ENCODE peak calls at places on chromosomes 7 and 10, in six cellular contexts. A, J, H, F, E and Z are unnamed samples.
A peak's percentile ranks its signal among the peaks of the same experiment; 100 is the strongest.

GRCh38 chr10:126421745-126422144 is 33.5 kb upstream of the ADAM12 start:
- DNase-seq in F (no peak), H (no peak), E (peak; percentile 81), J (peak; percentile 86), A (peak; percentile 8), Z (peak; percentile 95)

GRCh38 chr7:127798023-127798422 is 146.0 kb downstream of the SND1 start:
- DNase-seq in J (no peak), E (no peak), F (peak; percentile 41), H (no peak), A (no peak), Z (no peak)

GRCh38 chr7:159019111-159019510 is 125.6 kb downstream of the VIPR2 start:
- DNase-seq in H (no peak), E (no peak), A (no peak), J (no peak), F (no peak), Z (no peak)

GRCh38 chr7:27943261-27943660 is 203.3 kb downstream of the TAX1BP1 start:
- DNase-seq in A (no peak), H (no peak), F (no peak), E (no peak), J (no peak), Z (no peak)

GRCh38 chr10:31000071-31000787 is 31.4 kb downstream of the ZNF438 start:
- DNase-seq in F (no peak), E (peak; percentile 78), H (no peak), J (no peak), A (peak; percentile 41), Z (no peak)

GRCh38 chr10:96082153-96082552 is 38.8 kb downstream of the CCNJ start:
- DNase-seq in J (no peak), E (no peak), F (no peak), H (no peak), A (no peak), Z (no peak)

GRCh38 chr7:83271212-83272099 is 108.8 kb upstream of the PCLO start:
- DNase-seq in F (no peak), J (no peak), A (peak; percentile 42), E (no peak), H (peak; percentile 36), Z (no peak)

GRCh38 chr10:130458509-130458908 is 322.3 kb downstream of the GLRX3 start:
- DNase-seq in E (no peak), H (no peak), F (no peak), A (no peak), J (no peak), Z (no peak)

GRCh38 chr10:6059506-6059905 is 2.7 kb downstream of the IL2RA start:
- DNase-seq in F (no peak), H (no peak), E (no peak), A (no peak), J (no peak), Z (no peak)

GRCh38 chr7:94182066-94182465 is 177.9 kb upstream of the BET1 start:
- DNase-seq in A (peak; percentile 20), F (no peak), J (no peak), E (peak; percentile 72), H (no peak), Z (peak; percentile 43)

GRCh38 chr10:125479059-125479458 is 203.9 kb downstream of the TEX36 start:
- DNase-seq in A (no peak), F (no peak), E (peak; percentile 6), J (no peak), H (no peak), Z (no peak)

GRCh38 chr10:17423641-17424186 is 30.7 kb downstream of the ST8SIA6 start:
- DNase-seq in A (no peak), J (no peak), E (no peak), H (no peak), F (no peak), Z (no peak)

GRCh38 chr7:57404967-57405421 is 45.0 kb upstream of the ZNF716 start:
- DNase-seq in H (no peak), A (peak; percentile 2), J (no peak), F (no peak), E (no peak), Z (no peak)

GRCh38 chr10:103793920-103794883 is 61.2 kb downstream of the SH3PXD2A start:
- DNase-seq in E (no peak), J (no peak), F (peak; percentile 85), A (peak; percentile 88), H (no peak), Z (no peak)

GRCh38 chr10:29329420-29329819 is 40.5 kb downstream of the LYZL1 start:
- DNase-seq in J (no peak), A (no peak), E (no peak), F (no peak), H (no peak), Z (no peak)

GRCh38 chr10:29791773-29792172 is 157.0 kb upstream of the SVIL start:
- DNase-seq in J (no peak), A (no peak), H (no peak), E (no peak), F (no peak), Z (no peak)

GRCh38 chr10:75143353-75143752 is 31.9 kb downstream of the SAMD8 start:
- DNase-seq in J (no peak), F (no peak), E (no peak), H (no peak), A (no peak), Z (no peak)

GRCh38 chr7:1550846-1551155 is 5.2 kb downstream of the TMEM184A start:
- DNase-seq in F (no peak), H (no peak), J (no peak), E (no peak), A (no peak), Z (no peak)

GRCh38 chr10:69644658-69645295 is 14.7 kb downstream of the FAM241B start:
- DNase-seq in F (peak; percentile 46), E (no peak), H (peak; percentile 77), A (peak; percentile 83), J (no peak), Z (peak; percentile 11)

GRCh38 chr10:5507649-5508131 is 8.3 kb upstream of the CALML5 start:
- DNase-seq in H (no peak), F (no peak), J (no peak), A (no peak), E (no peak), Z (no peak)

GRCh38 chr10:753530-753929 is 64.1 kb upstream of the DIP2C start:
- DNase-seq in J (no peak), A (no peak), H (no peak), E (no peak), F (no peak), Z (no peak)

GRCh38 chr10:14613570-14613918 is 161.2 kb downstream of the FAM107B start:
- DNase-seq in A (no peak), J (no peak), E (no peak), H (no peak), F (no peak), Z (no peak)

GRCh38 chr10:132677096-132677904 is 108.6 kb downstream of the NKX6-2 start:
- DNase-seq in H (peak; percentile 5), E (no peak), F (no peak), J (no peak), A (no peak), Z (no peak)

GRCh38 chr10:118926441-118926840 is 103.1 kb upstream of the NANOS1 start:
- DNase-seq in A (no peak), E (no peak), J (no peak), F (no peak), H (no peak), Z (no peak)

GRCh38 chr7:47580811-47581331 is 1.0 kb downstream of the TNS3 start:
- DNase-seq in F (no peak), J (no peak), A (no peak), H (no peak), E (no peak), Z (no peak)

GRCh38 chr10:132879408-132880147 is 62.8 kb downstream of the CFAP46 start:
- DNase-seq in H (peak; percentile 59), F (no peak), E (no peak), A (no peak), J (no peak), Z (no peak)

GRCh38 chr7:87059525-87060287 is at the start of gene ELAPOR2:
- DNase-seq in F (peak; percentile 79), A (peak; percentile 91), H (peak; percentile 88), J (no peak), E (no peak), Z (no peak)

GRCh38 chr7:82697897-82698296 is 254.3 kb upstream of the CACNA2D1 start:
- DNase-seq in F (no peak), H (no peak), E (no peak), J (peak; percentile 52), A (no peak), Z (no peak)

GRCh38 chr10:82288461-82288881 is 413.5 kb downstream of the NRG3 start:
- DNase-seq in J (peak; percentile 4), H (no peak), E (peak; percentile 94), A (no peak), F (no peak), Z (no peak)

GRCh38 chr7:30286749-30287148 is 2.4 kb downstream of the ZNRF2 start:
- DNase-seq in F (no peak), H (no peak), E (no peak), J (no peak), A (no peak), Z (no peak)

GRCh38 chr10:93028881-93029280 is 31.7 kb upstream of the CYP26C1 start:
- DNase-seq in J (no peak), E (no peak), H (no peak), A (no peak), F (no peak), Z (peak; percentile 4)

GRCh38 chr7:101518348-101518747 is 110.7 kb downstream of the MYL10 start:
- DNase-seq in H (no peak), F (no peak), E (no peak), J (peak; percentile 32), A (no peak), Z (peak; percentile 58)

GRCh38 chr7:22662031-22662430 is 65.0 kb upstream of the IL6 start:
- DNase-seq in H (no peak), E (peak; percentile 49), J (no peak), F (no peak), A (no peak), Z (no peak)

GRCh38 chr7:31782411-31782991 is 95.5 kb downstream of the PPP1R17 start:
- DNase-seq in E (peak; percentile 22), F (no peak), H (no peak), A (peak; percentile 76), J (no peak), Z (no peak)
- TF ChIP-seq CTCF in E (peak; percentile 82), F (peak; percentile 61), H (peak; percentile 82), A (peak; percentile 58), J (peak; percentile 68), Z (peak; percentile 55)

GRCh38 chr10:86289577-86289868 is 77.1 kb downstream of the GRID1 start:
- DNase-seq in J (no peak), F (peak; percentile 14), H (no peak), A (no peak), E (no peak), Z (no peak)
- TF ChIP-seq CTCF in J (no peak), F (no peak), H (no peak), A (no peak), E (no peak), Z (no peak)

GRCh38 chr7:123749537-123749857 is 694 bp upstream of the WASL start:
- DNase-seq in F (no peak), J (no peak), E (peak; percentile 41), H (no peak), A (peak; percentile 66), Z (no peak)
- TF ChIP-seq CTCF in F (no peak), J (peak; percentile 27), E (peak; percentile 29), H (no peak), A (peak; percentile 3), Z (no peak)

DNA sequence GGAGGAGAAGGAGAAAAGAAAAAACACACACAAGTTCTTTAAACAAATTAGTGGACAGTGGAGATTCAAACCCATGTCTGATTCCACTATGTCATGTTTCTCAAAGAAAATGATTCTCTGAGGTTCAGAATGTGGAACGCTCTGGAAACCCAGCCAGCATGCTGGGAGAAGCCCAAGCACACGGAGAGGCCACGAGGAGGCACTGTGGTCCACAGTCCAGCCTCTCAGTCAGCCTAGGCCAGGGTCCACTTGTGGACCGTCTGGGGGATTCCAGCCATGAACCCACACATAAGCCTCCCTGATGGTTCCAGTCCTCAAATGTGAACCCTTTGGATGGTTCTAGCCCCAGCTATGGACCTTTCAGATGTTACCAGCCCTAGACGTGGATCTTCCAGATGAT is 73.4 kb downstream of the CAV1 start:
- DNase-seq in H (peak; percentile 37), J (no peak), F (no peak), A (no peak), E (no peak), Z (no peak)
- TF ChIP-seq CTCF in H (peak; percentile 31), J (peak; percentile 26), F (no peak), A (peak; percentile 10), E (peak; percentile 92), Z (peak; percentile 38)